ENCODE peak calls at places on chromosomes 13 and 19, in eight cellular contexts. I is EH, L is left colon, X is LNCaP clone FGC, V is upper lobe of right lung, C is T-helper 17 cell, G is transverse colon, N is right lobe of liver. F is an unnamed sample.

GRCh38 chr13:113607056-113607455 is 22.5 kb downstream of the TFDP1 start:
- DNase-seq in V (no peak), N (no peak), C (no peak), G (no peak), I (no peak), X (no peak), L (no peak), F (no peak)

GRCh38 chr13:88022826-88023225 is 351.7 kb downstream of the SLITRK5 start:
- DNase-seq in C (no peak), V (no peak), I (no peak), X (no peak), N (no peak), L (no peak), G (no peak), F (no peak)

GRCh38 chr19:17841371-17841809 is 6.4 kb downstream of the JAK3 start:
- DNase-seq in I (no peak), N (no peak), V (no peak), X (no peak), G (no peak), C (no peak), L (no peak), F (no peak)

GRCh38 chr13:34462843-34463242 is 479.2 kb upstream of the NBEA start:
- DNase-seq in L (no peak), N (no peak), I (peak), C (no peak), G (no peak), X (no peak), V (no peak), F (no peak)

GRCh38 chr19:32041681-32042292 is 303.6 kb upstream of the ZNF507 start:
- DNase-seq in C (no peak), X (peak), G (peak), N (no peak), L (peak), V (peak), I (no peak), F (no peak)

GRCh38 chr19:56398809-56399208 is 5.3 kb upstream of the ZNF583 start:
- DNase-seq in C (no peak), I (no peak), V (no peak), G (no peak), X (no peak), N (no peak), L (no peak), F (no peak)

GRCh38 chr19:6020166-6020967 is 42.4 kb upstream of the RANBP3 start:
- DNase-seq in N (no peak), C (no peak), L (no peak), V (peak), I (peak), G (no peak), X (peak), F (no peak)

GRCh38 chr13:61728468-61728867 is 312.8 kb upstream of the PCDH20 start:
- DNase-seq in G (no peak), C (no peak), X (no peak), I (no peak), V (no peak), L (no peak), N (no peak), F (no peak)

GRCh38 chr19:10961073-10961762 is 388 bp downstream of the SMARCA4 start:
- DNase-seq in V (peak), G (peak), X (no peak), I (peak), C (no peak), N (no peak), L (no peak), F (no peak)

GRCh38 chr13:50025446-50025845 is 10.2 kb downstream of the KCNRG start:
- DNase-seq in G (no peak), X (peak), C (no peak), L (no peak), V (no peak), I (peak), N (no peak), F (no peak)

GRCh38 chr13:67474114-67474513 is 244.0 kb upstream of the PCDH9 start:
- DNase-seq in G (no peak), N (no peak), V (no peak), I (no peak), X (no peak), C (no peak), L (no peak), F (no peak)

GRCh38 chr19:16769385-16769784 is 49.7 kb downstream of the NWD1 start:
- DNase-seq in C (no peak), X (no peak), V (no peak), L (no peak), G (no peak), N (no peak), I (no peak), F (no peak)

GRCh38 chr13:89988206-89988605 is 1359.3 kb upstream of the MIR17HG start:
- DNase-seq in N (no peak), C (no peak), G (no peak), V (no peak), L (no peak), I (no peak), X (no peak), F (no peak)

GRCh38 chr19:1163283-1163933 is 10.7 kb downstream of the SBNO2 start:
- DNase-seq in I (no peak), L (no peak), N (no peak), C (no peak), X (no peak), V (peak), G (no peak), F (no peak)

GRCh38 chr13:46321494-46322225 is 65.4 kb downstream of the RUBCNL start:
- DNase-seq in G (peak), X (no peak), C (peak), I (peak), N (peak), V (no peak), L (no peak), F (no peak)

GRCh38 chr19:6677924-6678689 is 8.1 kb upstream of the TNFSF14 start:
- DNase-seq in G (no peak), V (no peak), N (peak), C (peak), L (no peak), X (no peak), I (no peak), F (no peak)

GRCh38 chr19:48568345-48568886 is 16.4 kb downstream of the SULT2B1 start:
- DNase-seq in I (peak), V (peak), G (peak), X (no peak), C (no peak), N (peak), L (peak), F (peak)

GRCh38 chr19:29944415-29945012 is 2.5 kb downstream of the URI1 start:
- DNase-seq in I (no peak), G (no peak), V (no peak), N (no peak), C (no peak), X (no peak), L (no peak), F (no peak)

F was measured in mesenteric fat pad.